ENCODE peak calls at places on chromosomes 11 and 22, in ten cellular contexts. Q is endodermal cell; S is iris pigment epithelial cell; G is GM12892; A is HFF-Myc; K is NCI-H510A treated with DMSO at 0.1 percent for 48 hours; W is chondrocyte; Z is NCI-H1694 treated with DMSO at 0.1 percent for 48 hours; D is activated CD8-positive, alpha-beta memory T cell treated with anti-CD3 and anti-CD28 coated beads for 4 hours; Y is esophagus squamous epithelium. B is an unnamed sample.

GRCh38 chr22:33726294-33726711 is 194.0 kb downstream of the LARGE1 start:
- DNase-seq in Q (no peak), Z (no peak), D (no peak), W (no peak), A (peak), K (no peak), G (no peak), S (no peak), Y (no peak), B (no peak)

GRCh38 chr11:27720277-27720830 is 20.1 kb upstream of the BDNF start:
- DNase-seq in W (no peak), Y (no peak), Q (peak), A (no peak), G (no peak), Z (no peak), D (no peak), K (no peak), S (peak), B (no peak)

GRCh38 chr11:78417175-78417887 is at the start of gene GAB2:
- DNase-seq in Y (no peak), D (no peak), A (no peak), G (peak), Z (no peak), K (peak), Q (peak), S (no peak), W (no peak), B (no peak)

GRCh38 chr22:37079668-37080171 is 28.2 kb downstream of the KCTD17 start:
- DNase-seq in G (no peak), A (no peak), Z (no peak), D (peak), S (peak), W (no peak), Q (no peak), K (no peak), Y (no peak), B (no peak)

GRCh38 chr11:57800444-57801184 is 39.0 kb downstream of the CTNND1 start:
- DNase-seq in S (peak), Z (peak), D (no peak), K (peak), W (no peak), G (peak), Q (peak), Y (no peak), A (peak), B (peak)

GRCh38 chr11:14445542-14446530 is 53.8 kb downstream of the COPB1 start:
- DNase-seq in S (no peak), A (no peak), Z (no peak), Q (no peak), D (no peak), Y (no peak), G (no peak), W (no peak), K (no peak), B (no peak)

GRCh38 chr11:108632041-108632440 is 32.8 kb upstream of the DDX10 start:
- DNase-seq in D (no peak), G (no peak), Q (no peak), Y (no peak), A (peak), Z (no peak), W (no peak), K (no peak), S (no peak), B (no peak)

GRCh38 chr11:75242722-75243600 is 2.4 kb downstream of the TPBGL start:
- DNase-seq in D (no peak), K (no peak), Y (no peak), S (no peak), G (no peak), Z (no peak), A (no peak), W (peak), Q (peak), B (no peak)

GRCh38 chr22:19446603-19447387 is 716 bp downstream of the C22orf39 start:
- DNase-seq in Y (no peak), S (peak), K (no peak), Q (peak), D (no peak), A (no peak), W (no peak), G (no peak), Z (no peak), B (no peak)

GRCh38 chr11:74326665-74327064 is 15.2 kb upstream of the P4HA3 start:
- DNase-seq in Q (no peak), W (no peak), Z (no peak), G (no peak), Y (no peak), S (no peak), K (no peak), D (no peak), A (no peak), B (no peak)

GRCh38 chr11:69312418-69313399 is 18.8 kb downstream of the MYEOV start:
- DNase-seq in D (no peak), K (no peak), W (peak), Z (no peak), Q (no peak), A (no peak), Y (no peak), S (no peak), G (no peak), B (no peak)

GRCh38 chr11:13030857-13031256 is 21.7 kb downstream of the RASSF10 start:
- DNase-seq in A (no peak), Z (no peak), S (no peak), D (no peak), G (no peak), Q (no peak), W (no peak), K (peak), Y (no peak), B (peak)

GRCh38 chr11:122661182-122661945 is 5.8 kb downstream of the UBASH3B start:
- DNase-seq in A (peak), D (no peak), S (no peak), Y (no peak), K (no peak), G (no peak), Z (no peak), Q (no peak), W (no peak), B (peak)

GRCh38 chr11:73286240-73286810 is 14.2 kb downstream of the P2RY6 start:
- DNase-seq in Q (no peak), Y (no peak), W (no peak), K (no peak), G (no peak), D (no peak), Z (no peak), S (no peak), A (no peak), B (no peak)

GRCh38 chr22:31344369-31345330 is 1.5 kb downstream of the PATZ1 start:
- DNase-seq in Z (no peak), K (no peak), W (no peak), A (no peak), Y (no peak), D (no peak), G (no peak), S (peak), Q (no peak), B (peak)

GRCh38 chr11:134046681-134047449 is 22.0 kb upstream of the JAM3 start:
- DNase-seq in Z (no peak), W (peak), Y (no peak), Q (no peak), S (no peak), A (no peak), K (no peak), D (no peak), G (no peak), B (no peak)

GRCh38 chr22:29117799-29118477 is 45.1 kb downstream of the KREMEN1 start:
- DNase-seq in G (no peak), W (no peak), Z (no peak), K (no peak), Q (no peak), S (peak), D (no peak), A (no peak), Y (no peak), B (no peak)

GRCh38 chr11:116471608-116472007 is 301.2 kb downstream of the BUD13 start:
- DNase-seq in W (no peak), S (peak), Z (no peak), A (peak), D (no peak), Q (no peak), Y (no peak), K (no peak), G (no peak), B (no peak)

GRCh38 chr22:31604137-31604705 is 57.8 kb downstream of the PISD start:
- DNase-seq in Q (no peak), S (no peak), A (no peak), Z (no peak), G (no peak), D (no peak), Y (no peak), K (no peak), W (no peak), B (no peak)

GRCh38 chr22:39381009-39381755 is 18.4 kb upstream of the TAB1 start:
- DNase-seq in S (no peak), K (no peak), W (no peak), Y (no peak), G (no peak), D (no peak), Z (no peak), A (no peak), Q (peak), B (no peak)

GRCh38 chr22:30626413-30626812 is 9.2 kb upstream of the SLC35E4 start:
- DNase-seq in G (no peak), K (no peak), A (no peak), Z (no peak), Q (no peak), S (no peak), W (no peak), D (no peak), Y (no peak), B (no peak)

GRCh38 chr11:927871-928270 is 2.2 kb downstream of the AP2A2 start:
- DNase-seq in S (no peak), Y (no peak), D (no peak), G (no peak), K (no peak), A (no peak), Z (no peak), Q (no peak), W (peak), B (no peak)

GRCh38 chr11:27783701-27784355 is 83.6 kb upstream of the BDNF start:
- DNase-seq in K (no peak), G (no peak), Z (no peak), Y (no peak), S (peak), Q (no peak), W (no peak), A (no peak), D (no peak), B (no peak)

GRCh38 chr11:2518983-2519340 is 74.2 kb downstream of the KCNQ1 start:
- DNase-seq in K (no peak), Z (no peak), Q (peak), D (no peak), W (peak), A (no peak), Y (no peak), S (no peak), G (peak), B (no peak)

GRCh38 chr11:107182983-107183382 is 164.7 kb upstream of the GUCY1A2 start:
- DNase-seq in A (no peak), Q (no peak), Z (no peak), S (peak), D (no peak), G (no peak), Y (no peak), K (no peak), W (no peak), B (no peak)

GRCh38 chr11:57085604-57086003 is 96.1 kb upstream of the LRRC55 start:
- DNase-seq in W (no peak), S (no peak), K (no peak), Z (no peak), Q (no peak), D (no peak), G (no peak), A (no peak), Y (no peak), B (no peak)

GRCh38 chr22:32901925-32902324 is 100.4 kb downstream of the TIMP3 start:
- DNase-seq in Y (no peak), Z (no peak), K (no peak), D (no peak), G (no peak), S (no peak), Q (peak), A (no peak), W (no peak), B (no peak)

GRCh38 chr11:46119352-46120216 is 1.7 kb downstream of the PHF21A start:
- DNase-seq in Q (peak), A (no peak), D (peak), S (peak), Z (no peak), Y (no peak), K (no peak), W (no peak), G (no peak), B (no peak)

GRCh38 chr22:38981005-38981658 is 1.0 kb upstream of the APOBEC3B start:
- DNase-seq in D (no peak), Y (no peak), Q (peak), K (peak), W (peak), S (peak), A (no peak), G (no peak), Z (no peak), B (peak)